ENCODE peak calls at places on chromosomes 7 and 10, in nine cellular contexts. One of them, this sample, is unnamed.

GRCh38 chr7:131537581-131537980 is 18.8 kb downstream of the PODXL start:
- DNase-seq in A549: no peak
- DNase-seq in upper lobe of left lung: no peak
- DNase-seq in SK-N-SH: peak; percentile 71
- DNase-seq in K562: no peak
- DNase-seq in GM12878: no peak
- DNase-seq in HepG2: no peak
- DNase-seq in transverse colon: no peak
- DNase-seq in suprapubic skin: no peak
- DNase-seq in this sample: no peak

GRCh38 chr7:74040101-74040790 is 12.3 kb downstream of the ELN start:
- DNase-seq in transverse colon: no peak
- DNase-seq in A549: no peak
- DNase-seq in HepG2: no peak
- DNase-seq in K562: no peak
- DNase-seq in SK-N-SH: no peak
- DNase-seq in upper lobe of left lung: no peak
- DNase-seq in GM12878: no peak
- DNase-seq in suprapubic skin: peak; percentile 64
- DNase-seq in this sample: no peak

GRCh38 chr7:120216947-120217346 is 56.0 kb upstream of the KCND2 start:
- DNase-seq in A549: no peak
- DNase-seq in transverse colon: no peak
- DNase-seq in suprapubic skin: no peak
- DNase-seq in K562: no peak
- DNase-seq in upper lobe of left lung: no peak
- DNase-seq in GM12878: no peak
- DNase-seq in SK-N-SH: no peak
- DNase-seq in HepG2: no peak
- DNase-seq in this sample: no peak

GRCh38 chr10:21584834-21585530 is 51.0 kb downstream of the MLLT10 start:
- DNase-seq in SK-N-SH: no peak
- DNase-seq in A549: no peak
- DNase-seq in K562: no peak
- DNase-seq in upper lobe of left lung: no peak
- DNase-seq in transverse colon: no peak
- DNase-seq in HepG2: no peak
- DNase-seq in GM12878: no peak
- DNase-seq in suprapubic skin: no peak
- DNase-seq in this sample: no peak

GRCh38 chr7:1531979-1532455 is 1.5 kb downstream of the MAFK start:
- DNase-seq in SK-N-SH: no peak
- DNase-seq in A549: no peak
- DNase-seq in transverse colon: no peak
- DNase-seq in upper lobe of left lung: no peak
- DNase-seq in HepG2: no peak
- DNase-seq in suprapubic skin: peak; percentile 79
- DNase-seq in GM12878: no peak
- DNase-seq in K562: no peak
- DNase-seq in this sample: peak; percentile 38

GRCh38 chr10:91983403-91983802 is 59.8 kb downstream of the BTAF1 start:
- DNase-seq in HepG2: no peak
- DNase-seq in upper lobe of left lung: no peak
- DNase-seq in A549: no peak
- DNase-seq in suprapubic skin: no peak
- DNase-seq in SK-N-SH: no peak
- DNase-seq in GM12878: no peak
- DNase-seq in K562: no peak
- DNase-seq in transverse colon: no peak
- DNase-seq in this sample: no peak

GRCh38 chr10:91034042-91034441 is 113.2 kb upstream of the ANKRD1 start:
- DNase-seq in SK-N-SH: peak; percentile 28
- DNase-seq in K562: no peak
- DNase-seq in transverse colon: no peak
- DNase-seq in upper lobe of left lung: no peak
- DNase-seq in HepG2: no peak
- DNase-seq in GM12878: no peak
- DNase-seq in suprapubic skin: no peak
- DNase-seq in A549: no peak
- DNase-seq in this sample: no peak

GRCh38 chr10:17023386-17024298 is 106.0 kb downstream of the CUBN start:
- DNase-seq in upper lobe of left lung: no peak
- DNase-seq in transverse colon: peak; percentile 70
- DNase-seq in HepG2: peak; percentile 48
- DNase-seq in GM12878: peak; percentile 69
- DNase-seq in suprapubic skin: peak; percentile 83
- DNase-seq in SK-N-SH: no peak
- DNase-seq in A549: peak; percentile 52
- DNase-seq in K562: peak; percentile 32
- DNase-seq in this sample: no peak

GRCh38 chr10:86392723-86393094 is 26.1 kb upstream of the GRID1 start:
- DNase-seq in upper lobe of left lung: no peak
- DNase-seq in SK-N-SH: no peak
- DNase-seq in GM12878: peak; percentile 89
- DNase-seq in HepG2: no peak
- DNase-seq in transverse colon: no peak
- DNase-seq in suprapubic skin: no peak
- DNase-seq in A549: no peak
- DNase-seq in K562: no peak
- DNase-seq in this sample: no peak

DNA sequence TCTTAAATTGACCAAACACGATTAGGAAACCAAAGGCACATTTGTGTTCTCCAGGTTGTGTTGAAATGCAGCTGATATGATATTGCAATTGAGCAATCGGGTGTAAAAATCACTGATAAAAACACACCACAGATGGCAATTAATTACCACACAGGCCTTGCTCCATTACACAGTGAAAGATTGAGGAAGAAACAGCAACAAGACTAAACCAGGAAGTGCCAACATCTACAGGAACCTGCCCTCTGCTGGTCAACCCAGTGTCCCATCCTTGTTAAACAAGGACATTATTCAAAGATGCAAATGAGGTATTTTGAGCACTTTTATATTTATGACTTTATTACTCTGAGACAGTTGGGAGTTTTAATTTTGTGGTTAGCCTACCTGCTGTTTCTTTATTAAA is 765.6 kb upstream of the GHITM start:
- DNase-seq in transverse colon: no peak
- DNase-seq in GM12878: no peak
- DNase-seq in A549: no peak
- DNase-seq in upper lobe of left lung: no peak
- DNase-seq in HepG2: no peak
- DNase-seq in SK-N-SH: peak; percentile 20
- DNase-seq in suprapubic skin: no peak
- DNase-seq in K562: no peak
- DNase-seq in this sample: no peak
- TF ChIP-seq EP300 in transverse colon: no peak
- TF ChIP-seq EP300 in GM12878: no peak
- TF ChIP-seq EP300 in A549: no peak
- TF ChIP-seq EP300 in upper lobe of left lung: no peak
- TF ChIP-seq EP300 in HepG2: no peak
- TF ChIP-seq EP300 in SK-N-SH: no peak
- TF ChIP-seq EP300 in suprapubic skin: no peak
- TF ChIP-seq EP300 in K562: no peak
- TF ChIP-seq EP300 in this sample: no peak

DNA sequence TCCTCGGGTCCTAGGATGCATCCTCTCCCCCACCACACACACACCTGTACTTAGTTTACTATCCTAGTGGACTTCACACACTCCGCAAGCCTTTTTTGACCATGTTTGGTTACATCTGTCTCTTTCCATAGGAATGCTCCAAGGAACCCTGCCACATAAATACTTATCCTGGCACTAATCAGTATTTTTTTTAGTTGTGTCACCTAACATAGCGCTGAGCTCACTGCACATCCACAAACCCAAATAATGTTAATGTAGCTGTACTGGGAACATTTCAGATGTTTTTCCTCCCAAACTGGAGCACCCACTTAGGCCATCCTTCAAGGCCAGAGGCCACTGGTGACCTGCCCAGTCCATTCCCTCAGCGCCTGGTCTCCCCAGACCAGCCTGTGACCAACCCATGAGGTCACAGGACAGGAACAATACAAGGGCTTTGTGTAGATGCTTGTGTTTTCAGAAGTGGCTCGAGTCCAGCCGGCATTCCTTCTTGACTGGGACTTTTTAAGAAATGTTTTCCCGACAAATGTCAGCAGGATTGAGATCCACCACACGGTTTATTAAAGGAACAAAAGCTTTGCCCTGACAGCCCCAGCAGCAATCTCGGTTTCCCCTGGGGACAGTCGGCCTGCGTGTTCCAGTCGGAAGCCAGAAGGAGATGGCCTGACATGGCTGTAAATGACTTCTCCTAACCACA is 181.4 kb downstream of the JCAD start:
- DNase-seq in upper lobe of left lung: no peak
- DNase-seq in transverse colon: no peak
- DNase-seq in suprapubic skin: no peak
- DNase-seq in A549: no peak
- DNase-seq in K562: no peak
- DNase-seq in GM12878: no peak
- DNase-seq in HepG2: no peak
- DNase-seq in SK-N-SH: no peak
- DNase-seq in this sample: no peak
- H3K27ac ChIP-seq in upper lobe of left lung: no peak overlapping the region
- H3K27ac ChIP-seq in transverse colon: no peak overlapping the region
- H3K27ac ChIP-seq in suprapubic skin: no peak overlapping the region
- H3K27ac ChIP-seq in A549: no peak overlapping the region
- H3K27ac ChIP-seq in K562: no peak overlapping the region
- H3K27ac ChIP-seq in GM12878: no peak overlapping the region
- H3K27ac ChIP-seq in HepG2: no peak overlapping the region
- H3K27ac ChIP-seq in SK-N-SH: no peak overlapping the region
- H3K27ac ChIP-seq in this sample: no peak overlapping the region

GRCh38 chr10:77713506-77714280 is 76.1 kb upstream of the KCNMA1 start:
- DNase-seq in suprapubic skin: no peak
- DNase-seq in K562: no peak
- DNase-seq in HepG2: no peak
- DNase-seq in upper lobe of left lung: no peak
- DNase-seq in GM12878: no peak
- DNase-seq in SK-N-SH: peak; percentile 55
- DNase-seq in A549: no peak
- DNase-seq in transverse colon: no peak
- DNase-seq in this sample: no peak

GRCh38 chr10:77715536-77715935 is 77.9 kb upstream of the KCNMA1 start:
- DNase-seq in K562: no peak
- DNase-seq in transverse colon: no peak
- DNase-seq in suprapubic skin: no peak
- DNase-seq in HepG2: no peak
- DNase-seq in GM12878: no peak
- DNase-seq in A549: no peak
- DNase-seq in upper lobe of left lung: no peak
- DNase-seq in SK-N-SH: no peak
- DNase-seq in this sample: no peak

GRCh38 chr10:77712207-77712606 is 74.6 kb upstream of the KCNMA1 start:
- DNase-seq in A549: no peak
- DNase-seq in upper lobe of left lung: no peak
- DNase-seq in HepG2: no peak
- DNase-seq in GM12878: no peak
- DNase-seq in transverse colon: no peak
- DNase-seq in K562: no peak
- DNase-seq in suprapubic skin: no peak
- DNase-seq in SK-N-SH: no peak
- DNase-seq in this sample: no peak

GRCh38 chr10:77716943-77717735 is 79.5 kb upstream of the KCNMA1 start:
- DNase-seq in HepG2: no peak
- DNase-seq in A549: no peak
- DNase-seq in suprapubic skin: no peak
- DNase-seq in K562: no peak
- DNase-seq in upper lobe of left lung: no peak
- DNase-seq in transverse colon: no peak
- DNase-seq in GM12878: no peak
- DNase-seq in SK-N-SH: no peak
- DNase-seq in this sample: no peak

DNA sequence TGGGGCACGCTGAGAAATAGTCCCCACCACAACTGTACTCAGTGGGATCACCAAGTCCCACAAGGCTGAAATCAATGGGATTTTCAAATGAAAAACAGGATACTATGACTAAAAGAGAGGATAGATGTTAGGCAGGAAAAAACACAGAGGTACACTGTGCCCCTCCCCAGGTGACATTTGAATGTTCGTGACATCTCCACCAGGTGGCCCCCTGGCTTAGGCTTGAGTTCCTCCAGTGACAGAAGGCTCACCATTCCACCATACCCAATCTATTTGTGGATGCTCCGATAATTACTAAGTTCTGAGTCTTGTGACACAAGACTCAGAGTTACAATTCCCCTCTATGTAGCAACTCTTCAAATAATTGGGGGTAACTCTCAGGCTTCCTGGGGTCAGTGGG is 77.5 kb upstream of the KCNMA1 start:
- DNase-seq in suprapubic skin: no peak
- DNase-seq in upper lobe of left lung: no peak
- DNase-seq in A549: peak; percentile 25
- DNase-seq in transverse colon: no peak
- DNase-seq in GM12878: no peak
- DNase-seq in HepG2: peak; percentile 23
- DNase-seq in K562: peak; percentile 68
- DNase-seq in SK-N-SH: no peak
- DNase-seq in this sample: no peak
- TF ChIP-seq CTCF in suprapubic skin: no peak
- TF ChIP-seq CTCF in upper lobe of left lung: no peak
- TF ChIP-seq CTCF in A549: peak; percentile 29
- TF ChIP-seq CTCF in transverse colon: no peak
- TF ChIP-seq CTCF in GM12878: peak; percentile 50
- TF ChIP-seq CTCF in HepG2: peak; percentile 56
- TF ChIP-seq CTCF in K562: peak; percentile 67
- TF ChIP-seq CTCF in SK-N-SH: peak; percentile 25
- TF ChIP-seq CTCF in this sample: no peak

GRCh38 chr7:19972872-19973271 is 199.5 kb upstream of the TMEM196 start:
- DNase-seq in GM12878: no peak
- DNase-seq in suprapubic skin: no peak
- DNase-seq in upper lobe of left lung: no peak
- DNase-seq in SK-N-SH: no peak
- DNase-seq in A549: no peak
- DNase-seq in transverse colon: no peak
- DNase-seq in K562: no peak
- DNase-seq in HepG2: no peak
- DNase-seq in this sample: no peak

GRCh38 chr7:19964198-19964597 is 190.8 kb upstream of the TMEM196 start:
- DNase-seq in A549: no peak
- DNase-seq in upper lobe of left lung: no peak
- DNase-seq in transverse colon: no peak
- DNase-seq in GM12878: no peak
- DNase-seq in SK-N-SH: no peak
- DNase-seq in suprapubic skin: no peak
- DNase-seq in HepG2: no peak
- DNase-seq in K562: no peak
- DNase-seq in this sample: no peak

GRCh38 chr7:19971941-19972340 is 198.5 kb upstream of the TMEM196 start:
- DNase-seq in transverse colon: no peak
- DNase-seq in SK-N-SH: no peak
- DNase-seq in HepG2: no peak
- DNase-seq in A549: no peak
- DNase-seq in suprapubic skin: no peak
- DNase-seq in upper lobe of left lung: no peak
- DNase-seq in K562: no peak
- DNase-seq in GM12878: no peak
- DNase-seq in this sample: no peak

GRCh38 chr7:19970514-19970913 is 197.1 kb upstream of the TMEM196 start:
- DNase-seq in K562: no peak
- DNase-seq in suprapubic skin: no peak
- DNase-seq in upper lobe of left lung: no peak
- DNase-seq in A549: no peak
- DNase-seq in GM12878: no peak
- DNase-seq in SK-N-SH: no peak
- DNase-seq in HepG2: no peak
- DNase-seq in transverse colon: no peak
- DNase-seq in this sample: no peak

GRCh38 chr7:19969859-19970493 is 196.6 kb upstream of the TMEM196 start:
- DNase-seq in GM12878: no peak
- DNase-seq in SK-N-SH: no peak
- DNase-seq in HepG2: peak; percentile 13
- DNase-seq in A549: peak; percentile 62
- DNase-seq in K562: no peak
- DNase-seq in suprapubic skin: no peak
- DNase-seq in upper lobe of left lung: no peak
- DNase-seq in transverse colon: no peak
- DNase-seq in this sample: no peak
- TF ChIP-seq EP300 in GM12878: no peak
- TF ChIP-seq EP300 in SK-N-SH: no peak
- TF ChIP-seq EP300 in HepG2: no peak
- TF ChIP-seq EP300 in A549: peak; percentile 94
- TF ChIP-seq EP300 in K562: no peak
- TF ChIP-seq EP300 in suprapubic skin: no peak
- TF ChIP-seq EP300 in upper lobe of left lung: no peak
- TF ChIP-seq EP300 in transverse colon: no peak
- TF ChIP-seq EP300 in this sample: no peak

This sample was measured in ovary.